ENCODE peak calls at places on chromosomes 12 and 14, in nine cellular contexts. G is AG09309, A is astrocyte, C is left lung, K is gastrocnemius medialis, X is mucosa of descending colon, U is lower lobe of right lung, Q is fibroblast of mammary gland, W is HT1080. O is an unnamed sample.

GRCh38 chr12:127680516-127680915 is 586.5 kb upstream of the TMEM132C start:
- DNase-seq in G (peak; percentile 52), A (no peak), C (no peak), K (no peak), X (no peak), U (no peak), Q (peak; percentile 34), W (no peak), O (no peak)

GRCh38 chr12:89669197-89669596 is 39.4 kb downstream of the ATP2B1 start:
- DNase-seq in G (no peak), A (no peak), C (no peak), K (no peak), X (no peak), U (no peak), Q (no peak), W (no peak), O (no peak)

GRCh38 chr12:8860165-8860961 is 37.9 kb downstream of the A2ML1 start:
- DNase-seq in G (no peak), A (peak; percentile 19), C (peak; percentile 36), K (no peak), X (no peak), U (no peak), Q (peak; percentile 66), W (peak; percentile 33), O (peak; percentile 19)

GRCh38 chr12:92519284-92519683 is 183.5 kb upstream of the PLEKHG7 start:
- DNase-seq in G (no peak), A (no peak), C (no peak), K (no peak), X (no peak), U (no peak), Q (no peak), W (no peak), O (no peak)

GRCh38 chr12:27384261-27384590 is 51.6 kb downstream of the BMAL2 start:
- DNase-seq in G (no peak), A (no peak), C (no peak), K (no peak), X (no peak), U (no peak), Q (no peak), W (no peak), O (no peak)

GRCh38 chr12:124531281-124531745 is 36.1 kb downstream of the NCOR2 start:
- DNase-seq in G (no peak), A (no peak), C (no peak), K (no peak), X (no peak), U (no peak), Q (no peak), W (no peak), O (no peak)

GRCh38 chr12:26869908-26870459 is 37.0 kb upstream of the ITPR2 start:
- DNase-seq in G (no peak), A (no peak), C (no peak), K (no peak), X (no peak), U (no peak), Q (no peak), W (no peak), O (no peak)

GRCh38 chr14:24417832-24418491 is 11.5 kb downstream of the CBLN3 start:
- DNase-seq in G (no peak), A (no peak), C (no peak), K (no peak), X (no peak), U (no peak), Q (no peak), W (no peak), O (no peak)

GRCh38 chr14:72894623-72895378 is 900 bp upstream of the DPF3 start:
- DNase-seq in G (no peak), A (no peak), C (no peak), K (peak; percentile 68), X (no peak), U (no peak), Q (no peak), W (peak; percentile 32), O (no peak)

GRCh38 chr12:2416158-2416557 is 363.4 kb downstream of the CACNA1C start:
- DNase-seq in G (no peak), A (no peak), C (no peak), K (no peak), X (no peak), U (no peak), Q (no peak), W (no peak), O (no peak)

GRCh38 chr14:61147369-61147897 is 133.7 kb downstream of the TMEM30B start:
- DNase-seq in G (no peak), A (peak; percentile 81), C (no peak), K (no peak), X (no peak), U (no peak), Q (peak; percentile 24), W (no peak), O (peak; percentile 62)

GRCh38 chr12:20497707-20498106 is 129.4 kb downstream of the PDE3A start:
- DNase-seq in G (no peak), A (no peak), C (no peak), K (no peak), X (no peak), U (no peak), Q (no peak), W (no peak), O (no peak)

GRCh38 chr14:87149583-87150354 is 843.2 kb downstream of the GALC start:
- DNase-seq in G (no peak), A (peak; percentile 77), C (no peak), K (no peak), X (no peak), U (no peak), Q (peak; percentile 80), W (peak; percentile 31), O (peak; percentile 72)

GRCh38 chr12:61993734-61994345 is 266.4 kb upstream of the USP15 start:
- DNase-seq in G (no peak), A (no peak), C (no peak), K (no peak), X (no peak), U (no peak), Q (peak; percentile 21), W (peak; percentile 52), O (no peak)

GRCh38 chr14:95408731-95409471 is 89.2 kb upstream of the CLMN start:
- DNase-seq in G (no peak), A (no peak), C (no peak), K (no peak), X (no peak), U (no peak), Q (no peak), W (no peak), O (no peak)

GRCh38 chr12:80498059-80498728 is 54.2 kb downstream of the PTPRQ start:
- DNase-seq in G (no peak), A (no peak), C (no peak), K (no peak), X (no peak), U (no peak), Q (no peak), W (no peak), O (no peak)

GRCh38 chr12:124953689-124954405 is 35.1 kb downstream of the DHX37 start:
- DNase-seq in G (no peak), A (no peak), C (no peak), K (no peak), X (no peak), U (no peak), Q (no peak), W (no peak), O (no peak)

GRCh38 chr12:108180255-108181094 is 51.4 kb downstream of the WSCD2 start:
- DNase-seq in G (no peak), A (no peak), C (no peak), K (no peak), X (no peak), U (no peak), Q (no peak), W (no peak), O (no peak)

GRCh38 chr12:68792952-68793351 is 15.0 kb upstream of the MDM2 start:
- DNase-seq in G (no peak), A (no peak), C (no peak), K (no peak), X (no peak), U (no peak), Q (peak; percentile 47), W (peak; percentile 65), O (peak; percentile 51)

GRCh38 chr12:52821826-52822660 is 8.1 kb upstream of the KRT4 start:
- DNase-seq in G (no peak), A (no peak), C (no peak), K (no peak), X (no peak), U (no peak), Q (no peak), W (no peak), O (no peak)

GRCh38 chr12:92162079-92162478 is 16.4 kb upstream of the BTG1 start:
- DNase-seq in G (no peak), A (no peak), C (no peak), K (no peak), X (no peak), U (no peak), Q (no peak), W (no peak), O (no peak)

GRCh38 chr12:93650626-93651025 is 26.5 kb upstream of the CRADD start:
- DNase-seq in G (no peak), A (no peak), C (no peak), K (no peak), X (no peak), U (no peak), Q (no peak), W (no peak), O (no peak)

GRCh38 chr12:103712191-103712590 is 125.1 kb downstream of the STAB2 start:
- DNase-seq in G (no peak), A (no peak), C (no peak), K (no peak), X (no peak), U (no peak), Q (no peak), W (peak; percentile 41), O (no peak)

GRCh38 chr12:106301611-106302321 is 767 bp upstream of the TCP11L2 start:
- DNase-seq in G (no peak), A (peak; percentile 46), C (peak; percentile 86), K (peak; percentile 49), X (peak; percentile 88), U (peak; percentile 80), Q (peak; percentile 28), W (no peak), O (peak; percentile 30)